ENCODE peak calls at places on chromosomes 6 and 20, in four cellular contexts. F is pancreas, E is esophagus squamous epithelium, G is cardiac fibroblast. V is an unnamed sample.

GRCh38 chr6:403659-404655 is 12.4 kb downstream of the IRF4 start:
- DNase-seq in F (no peak), E (no peak), G (no peak), V (no peak)

GRCh38 chr6:30862156-30862875 is 22.0 kb upstream of the DDR1 start:
- DNase-seq in G (no peak), F (no peak), E (no peak), V (no peak)

GRCh38 chr6:5142915-5143314 is 57.8 kb downstream of the PPP1R3G start:
- DNase-seq in G (peak), E (no peak), F (no peak), V (no peak)

GRCh38 chr6:130029163-130029562 is 10.8 kb downstream of the L3MBTL3 start:
- DNase-seq in F (no peak), E (no peak), G (no peak), V (no peak)

GRCh38 chr6:104689551-104690205 is 170.0 kb downstream of the HACE1 start:
- DNase-seq in G (peak), F (no peak), E (no peak), V (peak)

GRCh38 chr6:154583546-154584188 is 73.2 kb upstream of the CNKSR3 start:
- DNase-seq in F (no peak), G (no peak), E (no peak), V (no peak)

GRCh38 chr6:48135352-48136084 is 24.5 kb upstream of the PTCHD4 start:
- DNase-seq in G (peak), E (no peak), F (no peak), V (peak)

GRCh38 chr6:72522735-72523141 is 99.1 kb upstream of the KCNQ5 start:
- DNase-seq in G (no peak), E (no peak), F (peak), V (no peak)

GRCh38 chr6:151233731-151234130 is 6.0 kb upstream of the AKAP12 start:
- DNase-seq in E (no peak), G (no peak), F (no peak), V (no peak)

GRCh38 chr6:170583736-170584180 is 679 bp downstream of the PDCD2 start:
- DNase-seq in F (no peak), E (no peak), G (no peak), V (peak)

GRCh38 chr20:44694159-44694558 is 21.0 kb upstream of the CCN5 start:
- DNase-seq in G (no peak), F (no peak), E (no peak), V (no peak)

GRCh38 chr20:17558154-17558940 is 11.5 kb upstream of the DSTN start:
- DNase-seq in F (no peak), E (no peak), G (peak), V (peak)

GRCh38 chr6:48036316-48036715 is 74.7 kb downstream of the PTCHD4 start:
- DNase-seq in G (peak), F (no peak), E (no peak), V (peak)

GRCh38 chr20:18314786-18315406 is 26.6 kb downstream of the ZNF133 start:
- DNase-seq in E (no peak), F (no peak), G (peak), V (peak)

GRCh38 chr6:91509711-91510110 is 922.8 kb upstream of the MAP3K7 start:
- DNase-seq in E (no peak), F (no peak), G (no peak), V (no peak)

GRCh38 chr6:12113190-12113578 is 101.1 kb downstream of the HIVEP1 start:
- DNase-seq in G (peak), E (no peak), F (no peak), V (peak)

GRCh38 chr6:22102671-22103070 is 194.2 kb downstream of the PRL start:
- DNase-seq in G (peak), F (no peak), E (no peak), V (no peak)

GRCh38 chr6:148367418-148368024 is 24.9 kb downstream of the SASH1 start:
- DNase-seq in G (peak), F (peak), E (no peak), V (peak)

GRCh38 chr20:9493818-9494217 is 20.6 kb upstream of the LAMP5 start:
- DNase-seq in F (no peak), G (no peak), E (no peak), V (no peak)

GRCh38 chr6:2275207-2275891 is 29.9 kb upstream of the GMDS start:
- DNase-seq in E (no peak), G (peak), F (no peak), V (peak)

GRCh38 chr6:36133912-36134311 is 3.6 kb downstream of the MAPK13 start:
- DNase-seq in E (no peak), G (no peak), F (no peak), V (no peak)

GRCh38 chr6:89239338-89239737 is 22.2 kb upstream of the GABRR1 start:
- DNase-seq in G (peak), E (no peak), F (no peak), V (no peak)

GRCh38 chr20:17841751-17842191 is 126.8 kb downstream of the SNX5 start:
- DNase-seq in E (no peak), F (no peak), G (peak), V (peak)

GRCh38 chr6:157760589-157761330 is 62.3 kb upstream of the SNX9 start:
- DNase-seq in G (peak), F (no peak), E (no peak), V (peak)

GRCh38 chr6:148348335-148348734 is 5.7 kb downstream of the SASH1 start:
- DNase-seq in E (no peak), F (no peak), G (no peak), V (no peak)

GRCh38 chr6:18259675-18260447 is 4.5 kb downstream of the DEK start:
- DNase-seq in E (no peak), F (no peak), G (no peak), V (no peak)

GRCh38 chr6:18262812-18263560 is 1.3 kb downstream of the DEK start:
- DNase-seq in F (no peak), G (peak), E (no peak), V (peak)

GRCh38 chr6:18263561-18264337 is 581 bp downstream of the DEK start:
- DNase-seq in F (peak), G (peak), E (no peak), V (peak)

GRCh38 chr6:18260448-18261106 is 3.8 kb downstream of the DEK start:
- DNase-seq in F (no peak), E (no peak), G (peak), V (peak)

DNA sequence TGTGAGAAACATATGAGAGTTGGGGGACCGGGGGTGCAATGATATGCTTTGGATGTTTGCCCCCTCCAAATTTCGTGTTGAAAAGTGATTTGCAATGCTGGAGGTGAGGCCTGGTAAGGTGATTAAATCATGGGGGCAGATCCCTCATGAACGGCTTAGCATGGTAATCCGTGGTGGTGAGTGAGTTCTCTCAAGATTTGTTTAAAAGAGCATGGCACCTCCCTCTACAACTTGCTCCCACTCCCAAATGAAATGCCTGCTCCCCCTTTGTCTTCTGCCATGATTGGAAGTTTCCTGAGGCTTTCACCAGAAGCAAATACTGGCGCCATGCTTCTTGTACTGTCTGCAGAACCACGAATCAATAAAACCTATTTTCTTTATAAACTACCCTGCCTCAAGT is 2.5 kb downstream of the DEK start:
- DNase-seq in G (no peak), F (no peak), E (no peak), V (no peak)
- H3K4me3 ChIP-seq in G (no peak), F (no peak), E (no peak), V (no peak)

GRCh38 chr6:16239798-16240123 is 1.4 kb downstream of the GMPR start:
- DNase-seq in F (peak), G (no peak), E (no peak), V (no peak)

GRCh38 chr6:16240618-16241320 is 2.4 kb downstream of the GMPR start:
- DNase-seq in G (no peak), F (no peak), E (no peak), V (no peak)

GRCh38 chr6:16238057-16238657 is at the start of gene GMPR:
- DNase-seq in F (peak), G (peak), E (no peak), V (peak)

GRCh38 chr6:16238658-16239089 is 287 bp downstream of the GMPR start:
- DNase-seq in F (no peak), E (no peak), G (no peak), V (no peak)

GRCh38 chr6:16239090-16239797 is 857 bp downstream of the GMPR start:
- DNase-seq in G (no peak), E (no peak), F (no peak), V (peak)
- TF ChIP-seq CTCF in G (peak), E (peak), F (no peak), V (peak)

GRCh38 chr20:1946442-1946761 is 47.5 kb downstream of the PDYN start:
- DNase-seq in E (no peak), G (no peak), F (no peak), V (no peak)

GRCh38 chr20:1945134-1945618 is 48.7 kb downstream of the PDYN start:
- DNase-seq in F (peak), G (peak), E (no peak), V (peak)

GRCh38 chr20:1947535-1947846 is 46.4 kb downstream of the PDYN start:
- DNase-seq in F (no peak), E (no peak), G (no peak), V (no peak)

GRCh38 chr20:1945660-1946059 is 48.2 kb downstream of the PDYN start:
- DNase-seq in F (no peak), G (no peak), E (no peak), V (no peak)

DNA sequence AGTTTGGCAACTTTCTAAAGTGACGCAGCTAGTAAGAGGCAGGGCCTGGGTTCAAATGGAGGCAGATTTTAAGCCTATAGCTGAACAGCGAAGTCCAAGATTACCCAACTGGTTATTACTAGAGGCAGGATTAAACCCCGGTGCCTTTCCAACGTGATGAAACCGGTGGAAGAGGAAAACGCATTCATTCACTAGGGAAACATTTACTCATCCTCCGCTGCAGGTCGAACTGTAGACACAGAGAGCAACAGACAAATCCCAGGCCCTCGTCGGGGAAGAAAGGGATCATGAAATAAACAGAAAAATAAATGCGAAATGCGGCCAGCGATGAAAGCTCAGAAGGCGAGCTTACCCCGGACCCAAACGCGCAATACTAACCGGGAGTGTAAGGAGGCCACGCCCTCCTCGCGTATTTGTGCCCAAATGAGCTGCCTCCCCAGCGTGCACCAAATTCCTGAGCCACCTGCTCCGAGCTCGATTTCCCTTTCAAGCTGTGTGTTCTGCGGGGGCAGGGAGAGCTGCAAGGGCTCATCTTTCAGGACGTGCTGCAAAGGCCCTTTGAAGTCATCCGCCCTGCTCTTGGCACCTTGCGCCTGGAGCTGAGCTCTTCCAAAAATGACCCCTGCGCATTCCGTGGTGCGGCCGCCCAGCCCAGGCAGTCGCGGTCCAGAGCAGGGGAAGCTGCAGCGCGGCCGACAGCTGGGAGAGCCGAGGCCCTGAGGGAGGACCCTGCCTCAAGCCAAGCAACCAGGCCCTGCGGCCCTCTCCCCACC is 46.9 kb downstream of the PDYN start:
- DNase-seq in F (no peak), G (peak), E (no peak), V (peak)
- H3K4me3 ChIP-seq in F (no peak), G (no peak), E (peak), V (no peak)

GRCh38 chr20:47778398-47779354 is 6.6 kb downstream of the SULF2 start:
- DNase-seq in G (no peak), E (no peak), F (no peak), V (no peak)
- TF ChIP-seq CTCF in G (no peak), E (no peak), F (no peak), V (no peak)

V was measured in fibroblast of pulmonary artery.